ENCODE peak calls at places on chromosomes 2 and 18, in nine cellular contexts. X is glutamatergic neuron; U is naive B cell; Q is Daoy; M is activated effector memory CD4-positive, alpha-beta T cell treated with anti-CD3 and anti-CD28 coated beads, Interleukin-2, amount 50 U/mL, for 16 hours; C is GM13977; H is BE2C; W is uterus; R is tibial artery. G is an unnamed sample.

GRCh38 chr2:100893753-100894530 is 74.0 kb downstream of the NPAS2 start:
- DNase-seq in X (no peak), U (no peak), Q (peak; percentile 83), M (no peak), C (no peak), H (no peak), W (no peak), R (no peak), G (no peak)

GRCh38 chr2:26617259-26618083 is 23.7 kb downstream of the CIB4 start:
- DNase-seq in X (peak; percentile 46), U (no peak), Q (no peak), M (peak; percentile 16), C (no peak), H (no peak), W (no peak), R (no peak), G (no peak)

GRCh38 chr2:219274392-219274921 is 4.7 kb upstream of the DNAJB2 start:
- DNase-seq in X (no peak), U (no peak), Q (peak; percentile 94), M (no peak), C (no peak), H (no peak), W (peak; percentile 36), R (peak; percentile 38), G (no peak)

GRCh38 chr2:86249176-86249842 is 50.1 kb downstream of the MRPL35 start:
- DNase-seq in X (no peak), U (no peak), Q (peak; percentile 85), M (no peak), C (peak; percentile 49), H (peak; percentile 57), W (peak; percentile 84), R (peak; percentile 30), G (peak; percentile 89)

GRCh38 chr2:96797066-96797625 is 18.9 kb upstream of the CNNM3 start:
- DNase-seq in X (no peak), U (no peak), Q (no peak), M (no peak), C (no peak), H (no peak), W (no peak), R (no peak), G (no peak)

GRCh38 chr2:240401781-240402551 is 33.5 kb upstream of the GPC1 start:
- DNase-seq in X (no peak), U (no peak), Q (no peak), M (no peak), C (no peak), H (no peak), W (no peak), R (peak; percentile 5), G (no peak)

GRCh38 chr2:207269021-207269420 is 103.3 kb upstream of the KLF7 start:
- DNase-seq in X (no peak), U (no peak), Q (no peak), M (no peak), C (no peak), H (no peak), W (no peak), R (no peak), G (no peak)

GRCh38 chr2:160062283-160063005 is at the start of gene PLA2R1:
- DNase-seq in X (peak; percentile 63), U (no peak), Q (peak; percentile 30), M (no peak), C (no peak), H (no peak), W (peak; percentile 63), R (peak; percentile 51), G (no peak)

GRCh38 chr2:20012282-20013060 is at the start of gene MATN3:
- DNase-seq in X (peak; percentile 48), U (no peak), Q (peak; percentile 46), M (no peak), C (peak; percentile 50), H (no peak), W (peak; percentile 18), R (no peak), G (peak; percentile 43)

GRCh38 chr2:225400060-225400511 is 576 bp downstream of the NYAP2 start:
- DNase-seq in X (peak; percentile 41), U (no peak), Q (peak; percentile 1), M (no peak), C (no peak), H (peak; percentile 55), W (no peak), R (no peak), G (peak; percentile 69)

GRCh38 chr18:48735070-48735676 is 196.3 kb downstream of the CTIF start:
- DNase-seq in X (no peak), U (no peak), Q (peak; percentile 36), M (no peak), C (no peak), H (no peak), W (no peak), R (no peak), G (no peak)

GRCh38 chr18:32372381-32373061 is 98.2 kb downstream of the GAREM1 start:
- DNase-seq in X (no peak), U (no peak), Q (peak; percentile 24), M (no peak), C (no peak), H (no peak), W (no peak), R (no peak), G (peak; percentile 91)

GRCh38 chr18:68843467-68844089 is 45.7 kb downstream of the CCDC102B start:
- DNase-seq in X (no peak), U (no peak), Q (no peak), M (no peak), C (no peak), H (no peak), W (no peak), R (no peak), G (no peak)

GRCh38 chr2:190354003-190354690 is 10.8 kb downstream of the INPP1 start:
- DNase-seq in X (no peak), U (no peak), Q (no peak), M (no peak), C (no peak), H (no peak), W (no peak), R (no peak), G (no peak)

GRCh38 chr2:88024509-88024908 is 8.2 kb upstream of the RNU2-63P start:
- DNase-seq in X (no peak), U (no peak), Q (no peak), M (no peak), C (no peak), H (no peak), W (no peak), R (no peak), G (no peak)

GRCh38 chr2:16487686-16488085 is 177.9 kb downstream of the CYRIA start:
- DNase-seq in X (no peak), U (no peak), Q (peak; percentile 54), M (no peak), C (no peak), H (peak; percentile 34), W (no peak), R (no peak), G (no peak)

GRCh38 chr2:179377296-179377695 is 112.7 kb upstream of the SESTD1 start:
- DNase-seq in X (no peak), U (no peak), Q (no peak), M (no peak), C (no peak), H (no peak), W (no peak), R (no peak), G (no peak)

GRCh38 chr18:54828290-54828871 is at the start of gene RAB27B:
- DNase-seq in X (peak; percentile 54), U (no peak), Q (peak; percentile 82), M (peak; percentile 89), C (no peak), H (peak; percentile 35), W (peak; percentile 39), R (peak; percentile 45), G (peak; percentile 56)

GRCh38 chr18:41975287-41975683 is 20.3 kb downstream of the PIK3C3 start:
- DNase-seq in X (no peak), U (no peak), Q (no peak), M (no peak), C (no peak), H (no peak), W (no peak), R (no peak), G (no peak)

GRCh38 chr2:43070676-43071491 is 155.5 kb downstream of the ZFP36L2 start:
- DNase-seq in X (no peak), U (no peak), Q (no peak), M (no peak), C (no peak), H (no peak), W (peak; percentile 42), R (no peak), G (no peak)